ENCODE peak calls at places on chromosomes 4 and X, in seven cellular contexts. P is ovary, R is body of pancreas, F is A549, Z is right lobe of liver, O is lower leg skin, K is transverse colon. C is an unnamed sample.

GRCh38 chr4:183631577-183632198 is 27.3 kb downstream of the RWDD4 start:
- DNase-seq in K (no peak), P (peak), O (no peak), F (no peak), Z (peak), R (no peak), C (no peak)

GRCh38 chr4:56255820-56256219 is 131.5 kb downstream of the AASDH start:
- DNase-seq in F (no peak), Z (no peak), P (no peak), K (no peak), R (no peak), O (no peak), C (peak)

GRCh38 chrX:109294097-109294815 is 187.6 kb downstream of the GUCY2F start:
- DNase-seq in F (no peak), Z (no peak), R (no peak), K (no peak), O (no peak), P (no peak), C (no peak)

GRCh38 chr4:131054489-131055019 is 1958.6 kb downstream of the C4orf33 start:
- DNase-seq in F (no peak), O (no peak), P (no peak), Z (no peak), R (peak), K (no peak), C (peak)

GRCh38 chrX:129360175-129360574 is 163.1 kb downstream of the SMARCA1 start:
- DNase-seq in K (peak), R (peak), O (peak), P (no peak), F (peak), Z (no peak), C (peak)

GRCh38 chrX:36422368-36422767 is 502.8 kb downstream of the CFAP47 start:
- DNase-seq in Z (no peak), O (no peak), K (no peak), P (no peak), R (no peak), F (no peak), C (no peak)

GRCh38 chr4:82678046-82678445 is 116.3 kb upstream of the TMEM150C start:
- DNase-seq in Z (no peak), P (no peak), F (no peak), R (no peak), O (no peak), K (no peak), C (no peak)

GRCh38 chrX:30141966-30142365 is 73.4 kb upstream of the MAGEB2 start:
- DNase-seq in O (no peak), R (no peak), Z (no peak), K (no peak), P (no peak), F (peak), C (peak)

GRCh38 chr4:116016201-116016600 is 902.8 kb upstream of the NDST4 start:
- DNase-seq in O (no peak), P (no peak), F (no peak), R (peak), Z (no peak), K (no peak), C (peak)

GRCh38 chr4:13452927-13453579 is 31.1 kb downstream of the RAB28 start:
- DNase-seq in Z (no peak), O (no peak), K (no peak), R (no peak), F (no peak), P (no peak), C (no peak)

GRCh38 chr4:153467897-153468262 is 1.7 kb downstream of the TMEM131L start:
- DNase-seq in P (no peak), F (no peak), R (no peak), K (no peak), O (no peak), Z (no peak), C (peak)

GRCh38 chrX:23699636-23700194 is 32.4 kb downstream of the PRDX4 start:
- DNase-seq in O (no peak), Z (no peak), R (no peak), P (peak), F (no peak), K (no peak), C (peak)

GRCh38 chrX:23705235-23705634 is 37.8 kb downstream of the ACOT9 start:
- DNase-seq in Z (no peak), P (no peak), R (no peak), F (no peak), O (no peak), K (no peak), C (no peak)

GRCh38 chrX:23704673-23705206 is 37.4 kb downstream of the PRDX4 start:
- DNase-seq in F (no peak), P (no peak), K (no peak), R (no peak), Z (no peak), O (no peak), C (no peak)
- TF ChIP-seq CTCF in F (no peak), P (no peak), K (no peak), R (no peak), Z (no peak), O (no peak), C (no peak)

GRCh38 chr4:102827674-102828496 is 534 bp upstream of the UBE2D3 start:
- DNase-seq in R (peak), P (peak), Z (peak), O (peak), F (peak), K (peak), C (peak)
- TF ChIP-seq POLR2A in R (peak), P (peak), Z (peak), O (no peak), F (peak), K (peak), C (peak)

DNA sequence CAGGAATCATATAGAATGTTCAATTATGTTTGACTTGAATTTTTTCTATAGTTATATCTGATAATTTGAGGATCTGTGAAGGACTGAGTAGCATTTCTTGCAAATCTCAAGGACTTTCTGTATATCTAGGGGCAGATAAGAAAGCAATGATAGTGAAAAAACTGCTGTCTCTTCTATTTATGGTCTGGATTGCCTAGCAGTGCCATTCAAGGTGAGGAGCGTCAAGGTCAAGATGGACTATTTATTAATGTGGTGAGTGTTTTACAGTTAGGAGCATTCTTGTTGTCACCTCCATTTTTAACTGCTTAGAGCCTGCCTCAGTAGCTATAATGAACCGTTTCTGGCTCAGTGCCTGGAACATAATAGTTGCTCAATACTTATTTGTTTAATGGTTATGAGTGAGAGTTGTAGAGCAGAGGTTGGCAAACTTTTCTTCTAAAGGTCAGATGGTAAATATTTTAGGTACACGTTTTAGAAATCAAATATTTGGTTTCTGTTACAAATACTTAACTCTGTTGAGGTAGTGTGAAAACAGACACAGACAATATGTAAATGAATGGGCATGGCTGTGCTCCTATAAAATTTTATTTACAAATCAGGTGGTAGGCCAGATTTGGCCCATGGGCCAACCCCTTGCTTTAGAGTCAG is 523.2 kb upstream of the IGFBP7 start:
- DNase-seq in R (no peak), Z (no peak), O (no peak), K (no peak), F (no peak), P (no peak), C (no peak)
- H3K4me3 ChIP-seq in R (no peak), Z (no peak), O (no peak), K (no peak), F (no peak), P (no peak), C (no peak)

GRCh38 chr4:173446416-173446815 is 47.5 kb upstream of the SCRG1 start:
- DNase-seq in R (no peak), F (no peak), P (no peak), O (no peak), Z (no peak), K (no peak), C (no peak)
- TF ChIP-seq CTCF in R (no peak), F (no peak), P (no peak), O (no peak), Z (no peak), K (no peak), C (no peak)

GRCh38 chr4:1856071-1856919 is at the start of gene LETM1:
- DNase-seq in F (peak), Z (peak), R (peak), K (peak), P (peak), O (peak), C (peak)
- TF ChIP-seq POLR2A in F (peak), Z (peak), R (peak), K (peak), P (peak), O (no peak), C (peak)

GRCh38 chr4:125321709-125322362 is 7.1 kb downstream of the FAT4 start:
- DNase-seq in F (no peak), Z (no peak), K (no peak), O (no peak), P (no peak), R (no peak), C (no peak)
- H3K4me3 ChIP-seq in F (no peak), Z (no peak), K (no peak), O (no peak), P (no peak), R (no peak), C (no peak)

GRCh38 chr4:176563591-176563990 is 229.1 kb downstream of the VEGFC start:
- DNase-seq in O (no peak), R (no peak), F (no peak), Z (no peak), K (no peak), P (no peak), C (peak)
- TF ChIP-seq CTCF in O (no peak), R (no peak), F (peak), Z (peak), K (no peak), P (no peak), C (no peak)